ENCODE peak calls at places on chromosomes 3 and 15, in ten cellular contexts. N, O, U, Q, Y, I, G, L, P and T are unnamed samples. For H3K27me3 and H3K4me1, the result is how much of the 10 kb centered on the place peaks cover.

GRCh38 chr3:194404365-194405140 is 5.5 kb upstream of the GP5 start:
- DNase-seq in N (no peak), O (no peak), U (no peak), Q (no peak), Y (no peak), I (no peak), G (peak), L (no peak), P (no peak), T (peak)

GRCh38 chr15:77276096-77276495 is 143.8 kb downstream of the PEAK1 start:
- DNase-seq in N (no peak), O (no peak), U (no peak), Q (no peak), Y (no peak), I (no peak), G (no peak), L (no peak), P (no peak), T (no peak)

GRCh38 chr3:25885544-25885943 is 95.7 kb downstream of the OXSM start:
- DNase-seq in N (no peak), O (no peak), U (no peak), Q (no peak), Y (no peak), I (no peak), G (no peak), L (no peak), P (no peak), T (peak)

GRCh38 chr3:15064299-15064834 is 748 bp downstream of the MRPS25 start:
- DNase-seq in N (peak), O (no peak), U (peak), Q (no peak), Y (no peak), I (no peak), G (no peak), L (no peak), P (no peak), T (peak)

GRCh38 chr3:61912158-61912557 is 350.8 kb downstream of the PTPRG start:
- DNase-seq in N (no peak), O (no peak), U (no peak), Q (no peak), Y (no peak), I (no peak), G (no peak), L (no peak), P (no peak), T (no peak)

GRCh38 chr3:35727179-35727578 is 87.9 kb downstream of the ARPP21 start:
- DNase-seq in N (no peak), O (no peak), U (no peak), Q (no peak), Y (no peak), I (no peak), G (no peak), L (no peak), P (no peak), T (no peak)

GRCh38 chr15:91926871-91927270 is 73.4 kb downstream of the SLCO3A1 start:
- DNase-seq in N (no peak), O (no peak), U (no peak), Q (no peak), Y (no peak), I (no peak), G (no peak), L (no peak), P (no peak), T (no peak)

GRCh38 chr3:101685870-101686307 is 629 bp downstream of the RPL24 start:
- DNase-seq in N (no peak), O (no peak), U (no peak), Q (no peak), Y (no peak), I (no peak), G (no peak), L (no peak), P (no peak), T (no peak)

GRCh38 chr3:116001063-116001765 is 377.9 kb downstream of the GAP43 start:
- DNase-seq in N (no peak), O (no peak), U (no peak), Q (no peak), Y (no peak), I (no peak), G (no peak), L (no peak), P (no peak), T (no peak)

GRCh38 chr3:175270199-175270837 is 411.2 kb downstream of the NAALADL2 start:
- DNase-seq in N (no peak), O (no peak), U (no peak), Q (no peak), Y (no peak), I (no peak), G (no peak), L (no peak), P (no peak), T (peak)

GRCh38 chr3:179526989-179527391 is 35.7 kb upstream of the ACTL6A start:
- DNase-seq in N (peak), O (peak), U (no peak), Q (peak), Y (no peak), I (no peak), G (peak), L (no peak), P (no peak), T (peak)

GRCh38 chr3:45225465-45226205 is 452 bp downstream of the TMEM158 start:
- DNase-seq in N (peak), O (peak), U (no peak), Q (peak), Y (no peak), I (peak), G (no peak), L (peak), P (no peak), T (peak)

GRCh38 chr3:55587476-55587875 is 100.4 kb upstream of the WNT5A start:
- DNase-seq in N (no peak), O (no peak), U (no peak), Q (no peak), Y (no peak), I (no peak), G (no peak), L (no peak), P (no peak), T (no peak)

GRCh38 chr3:73280751-73281150 is 219.3 kb downstream of the EBLN2 start:
- DNase-seq in N (no peak), O (no peak), U (no peak), Q (no peak), Y (no peak), I (no peak), G (no peak), L (no peak), P (no peak), T (no peak)

GRCh38 chr15:92141607-92142006 is 252.1 kb upstream of the ST8SIA2 start:
- DNase-seq in N (no peak), O (no peak), U (no peak), Q (no peak), Y (no peak), I (no peak), G (no peak), L (no peak), P (no peak), T (no peak)

GRCh38 chr3:52851348-52851747 is 16.5 kb upstream of the MUSTN1 start:
- DNase-seq in N (peak), O (no peak), U (no peak), Q (peak), Y (no peak), I (no peak), G (peak), L (no peak), P (no peak), T (peak)

GRCh38 chr3:160224256-160224655 is 966 bp upstream of the C3orf80 start:
- DNase-seq in N (no peak), O (no peak), U (no peak), Q (peak), Y (no peak), I (no peak), G (no peak), L (no peak), P (no peak), T (no peak)
- H3K27me3 ChIP-seq in N (under half), O (under half), U (under half), Q (under half), Y (under half), I (under half), G (half or more), L (under half), P (under half), T (under half)

GRCh38 chr15:90160781-90161727 is 40.1 kb upstream of the SEMA4B start:
- DNase-seq in N (peak), O (no peak), U (peak), Q (no peak), Y (no peak), I (peak), G (no peak), L (no peak), P (no peak), T (no peak)

GRCh38 chr15:90165157-90165556 is 36.0 kb upstream of the SEMA4B start:
- DNase-seq in N (no peak), O (no peak), U (no peak), Q (no peak), Y (no peak), I (no peak), G (no peak), L (no peak), P (no peak), T (no peak)

GRCh38 chr15:90165659-90166489 is 35.3 kb upstream of the SEMA4B start:
- DNase-seq in N (peak), O (peak), U (peak), Q (no peak), Y (peak), I (peak), G (no peak), L (no peak), P (peak), T (no peak)

GRCh38 chr15:90161946-90162345 is 39.2 kb upstream of the SEMA4B start:
- DNase-seq in N (no peak), O (no peak), U (no peak), Q (no peak), Y (peak), I (no peak), G (no peak), L (no peak), P (no peak), T (no peak)

GRCh38 chr15:90162956-90163355 is 38.2 kb upstream of the SEMA4B start:
- DNase-seq in N (no peak), O (no peak), U (no peak), Q (no peak), Y (no peak), I (no peak), G (no peak), L (no peak), P (no peak), T (no peak)
- H3K4me3 ChIP-seq in N (no peak), O (no peak), U (no peak), Q (no peak), Y (no peak), I (no peak), G (no peak), L (no peak), P (no peak), T (no peak)

DNA sequence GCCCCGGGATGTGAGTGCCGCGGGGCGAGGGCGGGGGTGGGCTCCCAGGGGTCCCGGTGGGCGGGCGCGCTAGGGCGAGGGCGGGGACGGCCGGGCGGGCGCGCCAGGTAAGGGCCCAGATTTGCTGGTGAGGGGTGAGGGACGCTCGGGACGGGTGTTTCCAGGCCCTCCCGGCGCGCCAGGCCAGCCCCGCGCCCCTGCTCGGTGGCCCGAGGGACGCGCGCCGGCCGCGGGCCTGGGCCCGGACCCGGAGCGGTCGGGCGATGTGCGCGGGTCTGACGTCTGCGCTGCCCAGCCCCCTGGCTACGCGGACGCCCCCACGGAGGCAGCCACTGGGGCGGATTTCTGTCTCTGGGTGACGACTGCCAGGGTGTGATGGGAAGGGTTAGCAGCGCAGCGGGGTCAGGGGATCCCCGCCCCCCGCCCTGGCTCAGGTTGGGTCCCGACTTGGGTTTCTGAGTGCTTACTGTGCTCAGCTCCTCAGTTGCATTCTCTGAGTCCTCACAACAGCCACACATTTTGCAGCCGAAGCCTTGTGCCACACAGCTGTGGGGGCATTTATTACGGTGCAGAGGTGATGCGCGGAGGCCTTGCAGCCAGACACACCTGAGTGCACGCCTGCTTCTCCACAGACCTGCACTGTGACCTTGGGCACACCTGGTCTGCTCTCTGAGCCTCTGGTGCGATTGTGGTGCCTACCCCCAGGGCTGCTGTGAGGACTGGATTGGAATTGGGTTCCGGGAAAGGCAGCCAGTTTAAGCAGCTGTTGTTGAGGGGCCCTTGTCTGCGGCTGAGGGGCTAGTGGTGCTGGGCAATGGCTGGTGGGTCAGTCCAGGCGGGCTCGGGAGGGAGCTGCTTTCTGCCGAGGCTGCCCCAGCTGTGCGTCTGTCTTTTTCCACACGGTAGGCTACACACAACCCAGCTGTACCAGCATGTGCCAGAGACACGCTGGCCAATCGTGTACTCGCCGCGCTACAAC is 523 bp downstream of the HDAC11 start:
- DNase-seq in N (peak), O (no peak), U (peak), Q (no peak), Y (no peak), I (peak), G (no peak), L (no peak), P (peak), T (no peak)
- H3K4me1 ChIP-seq in N (under half), O (under half), U (under half), Q (under half), Y (under half), I (under half), G (under half), L (under half), P (under half), T (under half)

GRCh38 chr3:149310796-149311534 is 22.5 kb downstream of the TM4SF18 start:
- DNase-seq in N (no peak), O (no peak), U (no peak), Q (no peak), Y (no peak), I (no peak), G (no peak), L (no peak), P (no peak), T (no peak)
- H3K27me3 ChIP-seq in N (under half), O (under half), U (under half), Q (under half), Y (under half), I (under half), G (under half), L (under half), P (under half), T (under half)

GRCh38 chr15:71784719-71785118 is 25.6 kb upstream of the NR2E3 start:
- DNase-seq in N (no peak), O (no peak), U (no peak), Q (no peak), Y (no peak), I (no peak), G (no peak), L (no peak), P (no peak), T (no peak)
- H3K4me3 ChIP-seq in N (no peak), O (no peak), U (no peak), Q (no peak), Y (no peak), I (no peak), G (no peak), L (no peak), P (no peak), T (no peak)

GRCh38 chr15:79919090-79919748 is 22.4 kb upstream of the MTHFS start:
- DNase-seq in N (no peak), O (no peak), U (no peak), Q (no peak), Y (no peak), I (no peak), G (no peak), L (no peak), P (no peak), T (no peak)
- H3K4me1 ChIP-seq in N (under half), O (under half), U (under half), Q (under half), Y (under half), I (under half), G (under half), L (under half), P (under half), T (under half)

GRCh38 chr3:169117264-169117663 is 546.2 kb downstream of the MECOM start:
- DNase-seq in N (no peak), O (no peak), U (no peak), Q (no peak), Y (no peak), I (no peak), G (no peak), L (no peak), P (no peak), T (no peak)
- H3K27me3 ChIP-seq in N (under half), O (under half), U (under half), Q (under half), Y (under half), I (under half), G (under half), L (under half), P (under half), T (under half)

GRCh38 chr3:4976109-4976508 is 3.1 kb upstream of the BHLHE40 start:
- DNase-seq in N (no peak), O (peak), U (no peak), Q (no peak), Y (no peak), I (peak), G (peak), L (no peak), P (peak), T (peak)

GRCh38 chr3:4974154-4974553 is 5.1 kb upstream of the BHLHE40 start:
- DNase-seq in N (no peak), O (no peak), U (no peak), Q (no peak), Y (no peak), I (no peak), G (no peak), L (no peak), P (no peak), T (no peak)

GRCh38 chr3:4977001-4977888 is 2.0 kb upstream of the BHLHE40 start:
- DNase-seq in N (peak), O (peak), U (peak), Q (no peak), Y (peak), I (peak), G (no peak), L (peak), P (peak), T (peak)

GRCh38 chr3:4971838-4972237 is 7.4 kb upstream of the BHLHE40 start:
- DNase-seq in N (no peak), O (no peak), U (no peak), Q (no peak), Y (no peak), I (no peak), G (no peak), L (no peak), P (no peak), T (no peak)

DNA sequence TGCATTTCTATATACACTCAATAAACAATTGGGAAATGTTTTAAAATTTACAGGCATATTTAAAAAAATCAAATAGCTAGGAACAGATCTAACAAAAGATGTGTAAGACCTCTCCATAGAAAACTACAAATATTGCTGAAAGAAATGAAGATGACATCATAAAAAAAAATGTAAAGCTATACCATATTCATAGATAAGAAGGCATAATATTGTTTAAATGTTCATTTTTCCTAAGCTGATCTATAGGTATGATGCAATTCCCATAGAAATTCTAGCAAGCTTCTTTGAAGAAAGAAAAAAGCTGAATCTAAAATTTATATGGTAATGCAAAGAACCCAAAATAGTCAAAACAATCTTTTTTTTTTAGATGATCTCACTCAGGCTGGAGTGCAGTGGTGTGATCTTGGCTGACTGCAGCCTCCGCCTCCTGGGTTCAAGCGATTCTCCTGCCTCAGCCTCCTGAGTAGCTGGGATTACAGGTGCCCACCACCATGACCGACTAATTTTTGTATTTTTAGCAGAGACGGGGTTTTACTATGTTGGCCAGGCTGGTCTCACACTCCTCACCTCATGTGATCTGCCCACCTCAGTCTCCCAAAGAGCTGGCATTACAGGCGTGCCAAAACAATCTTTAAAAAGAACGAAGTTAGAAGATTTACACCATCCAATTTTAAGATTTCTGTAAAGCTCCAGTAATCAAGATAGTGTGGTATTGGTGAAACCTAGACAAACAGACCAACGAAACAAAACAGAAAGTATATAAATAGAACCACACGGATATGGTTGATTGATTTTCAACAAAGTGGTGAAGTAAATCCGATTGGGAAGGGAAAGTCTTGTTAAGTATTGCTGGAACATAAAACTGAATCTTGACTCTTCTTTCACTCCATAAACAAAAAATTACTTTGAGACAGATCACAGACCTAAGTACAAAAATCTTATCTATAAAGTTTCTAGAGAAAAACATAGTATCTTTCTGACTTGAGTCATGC is 6.3 kb upstream of the BHLHE40 start:
- DNase-seq in N (no peak), O (no peak), U (no peak), Q (no peak), Y (peak), I (no peak), G (no peak), L (no peak), P (no peak), T (no peak)
- H3K4me3 ChIP-seq in N (no peak), O (no peak), U (no peak), Q (no peak), Y (peak), I (no peak), G (no peak), L (no peak), P (no peak), T (no peak)